ENCODE peak calls at places on chromosomes 4 and X, in six cellular contexts. One of them, this sample, is unnamed.

GRCh38 chrX:139691493-139691842 is 16.5 kb downstream of the MCF2 start:
- DNase-seq in tibial artery: no peak
- DNase-seq in transverse colon: no peak
- DNase-seq in lower lobe of right lung: no peak
- DNase-seq in cardiac fibroblast: peak; percentile 5
- DNase-seq in psoas muscle: no peak
- DNase-seq in this sample: peak; percentile 3

GRCh38 chrX:106730385-106730784 is 3.9 kb downstream of the RNF128 start:
- DNase-seq in tibial artery: no peak
- DNase-seq in transverse colon: no peak
- DNase-seq in lower lobe of right lung: no peak
- DNase-seq in cardiac fibroblast: no peak
- DNase-seq in psoas muscle: no peak
- DNase-seq in this sample: no peak

GRCh38 chr4:99710020-99710419 is 52.4 kb upstream of the C4orf54 start:
- DNase-seq in tibial artery: no peak
- DNase-seq in transverse colon: no peak
- DNase-seq in lower lobe of right lung: no peak
- DNase-seq in cardiac fibroblast: no peak
- DNase-seq in psoas muscle: no peak
- DNase-seq in this sample: no peak

GRCh38 chr4:127686656-127687055 is 43.5 kb upstream of the SLC25A31 start:
- DNase-seq in tibial artery: no peak
- DNase-seq in transverse colon: no peak
- DNase-seq in lower lobe of right lung: no peak
- DNase-seq in cardiac fibroblast: no peak
- DNase-seq in psoas muscle: no peak
- DNase-seq in this sample: peak; percentile 7

GRCh38 chr4:86957214-86957613 is 22.4 kb downstream of the AFF1 start:
- DNase-seq in tibial artery: no peak
- DNase-seq in transverse colon: no peak
- DNase-seq in lower lobe of right lung: no peak
- DNase-seq in cardiac fibroblast: peak; percentile 72
- DNase-seq in psoas muscle: no peak
- DNase-seq in this sample: peak; percentile 78

GRCh38 chr4:121041307-121042090 is 30.8 kb downstream of the NDNF start:
- DNase-seq in tibial artery: no peak
- DNase-seq in transverse colon: no peak
- DNase-seq in lower lobe of right lung: no peak
- DNase-seq in cardiac fibroblast: no peak
- DNase-seq in psoas muscle: no peak
- DNase-seq in this sample: no peak

GRCh38 chr4:167452922-167453321 is 218.6 kb upstream of the SPOCK3 start:
- DNase-seq in tibial artery: no peak
- DNase-seq in transverse colon: no peak
- DNase-seq in lower lobe of right lung: no peak
- DNase-seq in cardiac fibroblast: no peak
- DNase-seq in psoas muscle: no peak
- DNase-seq in this sample: no peak

GRCh38 chr4:189784651-189785050 is 156.0 kb upstream of the FRG1 start:
- DNase-seq in tibial artery: no peak
- DNase-seq in transverse colon: no peak
- DNase-seq in lower lobe of right lung: no peak
- DNase-seq in cardiac fibroblast: no peak
- DNase-seq in psoas muscle: no peak
- DNase-seq in this sample: no peak

GRCh38 chr4:71230258-71230594 is 108.6 kb upstream of the SLC4A4 start:
- DNase-seq in tibial artery: no peak
- DNase-seq in transverse colon: peak; percentile 38
- DNase-seq in lower lobe of right lung: no peak
- DNase-seq in cardiac fibroblast: no peak
- DNase-seq in psoas muscle: no peak
- DNase-seq in this sample: peak; percentile 56

GRCh38 chr4:72677886-72678285 is 108.9 kb upstream of the ADAMTS3 start:
- DNase-seq in tibial artery: no peak
- DNase-seq in transverse colon: no peak
- DNase-seq in lower lobe of right lung: no peak
- DNase-seq in cardiac fibroblast: no peak
- DNase-seq in psoas muscle: no peak
- DNase-seq in this sample: no peak

GRCh38 chr4:82975792-82976191 is 34.8 kb downstream of the LIN54 start:
- DNase-seq in tibial artery: no peak
- DNase-seq in transverse colon: no peak
- DNase-seq in lower lobe of right lung: no peak
- DNase-seq in cardiac fibroblast: peak; percentile 13
- DNase-seq in psoas muscle: no peak
- DNase-seq in this sample: no peak

GRCh38 chr4:7350396-7350795 is 84.3 kb downstream of the PSAPL1 start:
- DNase-seq in tibial artery: no peak
- DNase-seq in transverse colon: no peak
- DNase-seq in lower lobe of right lung: peak; percentile 30
- DNase-seq in cardiac fibroblast: no peak
- DNase-seq in psoas muscle: no peak
- DNase-seq in this sample: no peak

GRCh38 chrX:15471016-15471415 is 22.1 kb downstream of the PIR start:
- DNase-seq in tibial artery: peak; percentile 69
- DNase-seq in transverse colon: peak; percentile 71
- DNase-seq in lower lobe of right lung: peak; percentile 47
- DNase-seq in cardiac fibroblast: peak; percentile 70
- DNase-seq in psoas muscle: peak; percentile 46
- DNase-seq in this sample: peak; percentile 76

GRCh38 chr4:13162886-13163285 is 321.3 kb downstream of the RAB28 start:
- DNase-seq in tibial artery: no peak
- DNase-seq in transverse colon: no peak
- DNase-seq in lower lobe of right lung: no peak
- DNase-seq in cardiac fibroblast: peak; percentile 5
- DNase-seq in psoas muscle: no peak
- DNase-seq in this sample: no peak

GRCh38 chrX:118498351-118498750 is 2.7 kb downstream of the DOCK11 start:
- DNase-seq in tibial artery: no peak
- DNase-seq in transverse colon: no peak
- DNase-seq in lower lobe of right lung: no peak
- DNase-seq in cardiac fibroblast: no peak
- DNase-seq in psoas muscle: no peak
- DNase-seq in this sample: no peak

GRCh38 chr4:174526731-174527130 is 4.4 kb upstream of the HPGD start:
- DNase-seq in tibial artery: no peak
- DNase-seq in transverse colon: no peak
- DNase-seq in lower lobe of right lung: no peak
- DNase-seq in cardiac fibroblast: no peak
- DNase-seq in psoas muscle: no peak
- DNase-seq in this sample: no peak

GRCh38 chr4:112213091-112213490 is 18.5 kb upstream of the AP1AR start:
- DNase-seq in tibial artery: no peak
- DNase-seq in transverse colon: peak; percentile 54
- DNase-seq in lower lobe of right lung: no peak
- DNase-seq in cardiac fibroblast: no peak
- DNase-seq in psoas muscle: no peak
- DNase-seq in this sample: peak; percentile 3

GRCh38 chrX:33126469-33126868 is 84.9 kb downstream of the DMD start:
- DNase-seq in tibial artery: no peak
- DNase-seq in transverse colon: no peak
- DNase-seq in lower lobe of right lung: no peak
- DNase-seq in cardiac fibroblast: no peak
- DNase-seq in psoas muscle: no peak
- DNase-seq in this sample: no peak

GRCh38 chr4:37977471-37978452 is 17.6 kb downstream of the PTTG2 start:
- DNase-seq in tibial artery: peak; percentile 68
- DNase-seq in transverse colon: peak; percentile 84
- DNase-seq in lower lobe of right lung: peak; percentile 88
- DNase-seq in cardiac fibroblast: peak; percentile 82
- DNase-seq in psoas muscle: peak; percentile 72
- DNase-seq in this sample: peak; percentile 69

GRCh38 chr4:164946810-164947209 is 30.6 kb downstream of the TRIM61 start:
- DNase-seq in tibial artery: no peak
- DNase-seq in transverse colon: no peak
- DNase-seq in lower lobe of right lung: no peak
- DNase-seq in cardiac fibroblast: no peak
- DNase-seq in psoas muscle: no peak
- DNase-seq in this sample: no peak

GRCh38 chr4:164948943-164949342 is 28.5 kb downstream of the TRIM61 start:
- DNase-seq in tibial artery: no peak
- DNase-seq in transverse colon: no peak
- DNase-seq in lower lobe of right lung: no peak
- DNase-seq in cardiac fibroblast: no peak
- DNase-seq in psoas muscle: no peak
- DNase-seq in this sample: no peak

GRCh38 chr4:164945146-164945545 is 32.3 kb downstream of the TRIM61 start:
- DNase-seq in tibial artery: no peak
- DNase-seq in transverse colon: no peak
- DNase-seq in lower lobe of right lung: no peak
- DNase-seq in cardiac fibroblast: no peak
- DNase-seq in psoas muscle: no peak
- DNase-seq in this sample: no peak

GRCh38 chr4:164952551-164952950 is 24.9 kb downstream of the TRIM61 start:
- DNase-seq in tibial artery: no peak
- DNase-seq in transverse colon: no peak
- DNase-seq in lower lobe of right lung: no peak
- DNase-seq in cardiac fibroblast: no peak
- DNase-seq in psoas muscle: no peak
- DNase-seq in this sample: no peak

DNA sequence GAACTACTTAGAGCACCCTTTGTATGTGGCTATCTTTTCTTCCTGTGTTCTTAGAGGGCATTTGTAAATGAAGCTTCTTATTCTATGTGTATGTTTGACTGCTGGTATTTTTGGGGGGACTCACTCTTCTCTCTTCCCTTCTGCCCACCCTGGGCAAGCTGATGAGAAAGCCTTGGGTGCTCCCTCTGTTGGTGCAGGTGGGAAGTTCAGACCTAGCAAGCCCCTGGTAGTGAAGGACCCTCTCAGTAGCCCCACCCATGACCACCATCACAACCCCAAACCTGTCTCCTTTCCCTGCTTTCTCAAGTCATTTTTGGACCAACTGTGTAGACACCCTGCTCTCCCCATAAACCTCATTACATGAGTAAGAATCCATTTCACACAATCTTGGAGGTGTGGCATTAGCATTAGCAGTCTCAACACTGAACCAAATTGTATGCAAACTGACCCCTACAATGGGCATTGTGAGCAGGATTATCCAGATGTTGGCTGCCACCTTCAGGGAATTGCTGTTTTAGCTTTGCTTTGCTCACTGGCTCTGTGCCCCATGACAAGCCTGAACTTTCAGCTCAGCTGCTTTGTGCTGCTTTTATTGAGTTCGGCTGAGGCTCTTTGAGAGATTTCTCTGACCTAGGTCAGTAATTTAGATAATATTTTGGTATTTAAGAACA is 27.9 kb downstream of the TRIM61 start:
- DNase-seq in tibial artery: no peak
- DNase-seq in transverse colon: no peak
- DNase-seq in lower lobe of right lung: no peak
- DNase-seq in cardiac fibroblast: no peak
- DNase-seq in psoas muscle: no peak
- DNase-seq in this sample: peak; percentile 18
- TF ChIP-seq CTCF in tibial artery: no peak
- TF ChIP-seq CTCF in transverse colon: no peak
- TF ChIP-seq CTCF in lower lobe of right lung: no peak
- TF ChIP-seq CTCF in cardiac fibroblast: no peak
- TF ChIP-seq CTCF in psoas muscle: no peak
- TF ChIP-seq CTCF in this sample: peak; percentile 16

DNA sequence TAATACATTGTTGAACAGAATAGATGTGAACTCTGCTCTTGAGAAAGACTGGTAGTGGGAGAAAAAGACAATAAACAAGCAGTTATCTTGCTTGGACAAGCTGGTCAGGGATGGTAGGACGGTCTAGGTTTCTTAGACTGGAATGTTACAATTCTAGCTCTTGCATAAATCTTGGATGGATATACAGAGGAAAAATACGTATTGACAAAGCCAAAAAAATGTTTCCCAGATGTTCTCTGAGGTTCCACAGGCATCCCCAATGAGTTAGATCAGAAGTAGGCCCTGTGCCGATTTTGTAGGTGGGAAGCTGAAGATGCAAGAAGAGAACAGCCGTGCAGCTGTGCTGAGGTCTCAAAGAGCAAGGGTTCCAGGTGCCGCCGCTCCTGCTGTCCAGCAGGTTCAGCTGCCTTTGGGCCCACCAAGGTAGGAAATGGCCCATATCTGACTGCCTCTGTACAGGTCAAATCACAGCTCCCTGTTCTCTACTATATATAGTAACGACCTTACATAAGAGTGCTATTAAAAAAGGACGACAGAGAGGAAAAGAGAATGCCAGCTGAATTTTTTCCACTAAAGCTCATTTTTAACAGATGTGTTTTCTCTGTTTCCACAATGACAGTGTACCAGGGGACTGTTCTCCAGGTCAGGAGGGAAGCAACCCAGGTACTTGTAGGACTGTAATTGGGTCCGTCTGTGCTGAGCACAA is 155.7 kb downstream of the CBR4 start:
- DNase-seq in tibial artery: no peak
- DNase-seq in transverse colon: no peak
- DNase-seq in lower lobe of right lung: no peak
- DNase-seq in cardiac fibroblast: no peak
- DNase-seq in psoas muscle: peak; percentile 30
- DNase-seq in this sample: peak; percentile 95
- H3K4me3 ChIP-seq in tibial artery: peak overlapping the region; percentile 3
- H3K4me3 ChIP-seq in transverse colon: no peak overlapping the region
- H3K4me3 ChIP-seq in lower lobe of right lung: no peak overlapping the region
- H3K4me3 ChIP-seq in cardiac fibroblast: no peak overlapping the region
- H3K4me3 ChIP-seq in psoas muscle: no peak overlapping the region
- H3K4me3 ChIP-seq in this sample: no peak overlapping the region

GRCh38 chr4:40550900-40551546 is 78.6 kb downstream of the RBM47 start:
- DNase-seq in tibial artery: no peak
- DNase-seq in transverse colon: peak; percentile 34
- DNase-seq in lower lobe of right lung: no peak
- DNase-seq in cardiac fibroblast: peak; percentile 74
- DNase-seq in psoas muscle: no peak
- DNase-seq in this sample: peak; percentile 42
- TF ChIP-seq CTCF in tibial artery: peak; percentile 7
- TF ChIP-seq CTCF in transverse colon: peak; percentile 24
- TF ChIP-seq CTCF in lower lobe of right lung: peak; percentile 41
- TF ChIP-seq CTCF in cardiac fibroblast: peak; percentile 51
- TF ChIP-seq CTCF in psoas muscle: no peak
- TF ChIP-seq CTCF in this sample: peak; percentile 53

DNA sequence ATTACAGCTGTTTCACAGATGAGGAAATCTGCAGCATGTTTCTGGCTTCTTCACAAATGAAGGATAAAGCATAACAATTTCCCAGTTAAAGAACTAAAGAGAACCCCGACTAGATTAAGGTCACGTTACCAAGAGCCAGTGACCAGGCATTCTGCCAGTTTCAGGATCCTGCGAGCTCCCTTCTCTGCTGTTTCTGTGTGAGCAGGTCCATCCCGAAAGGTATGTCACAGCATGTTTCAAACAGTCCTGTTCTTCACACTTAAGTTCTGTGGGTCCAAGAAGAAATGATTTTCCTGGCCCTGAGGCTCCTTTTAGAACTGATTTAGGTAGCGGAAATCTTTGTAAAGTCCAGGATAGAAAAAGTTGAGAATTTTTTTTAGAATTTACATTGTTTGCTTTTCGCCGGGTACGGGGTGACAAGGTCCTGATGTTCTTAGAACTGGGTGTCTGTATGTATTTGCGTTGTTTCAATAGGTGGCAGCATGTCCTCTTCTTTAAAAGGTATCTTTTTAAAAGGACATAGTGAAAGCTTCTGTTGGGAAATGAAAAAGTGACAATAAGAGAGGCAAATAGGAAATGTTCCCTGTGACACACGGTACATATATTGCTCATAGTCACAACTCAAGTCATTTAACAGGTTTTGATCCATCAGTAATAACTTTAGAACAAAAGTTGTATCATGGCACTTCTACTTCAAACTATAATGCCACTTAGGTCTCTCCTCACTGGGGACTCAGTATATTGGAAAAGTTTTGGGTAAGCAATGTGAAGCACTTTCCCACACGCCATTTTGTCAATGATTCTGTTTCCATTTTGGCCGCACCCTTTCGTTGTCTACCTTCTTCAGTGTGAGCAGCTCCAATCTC is 18.4 kb downstream of the IL21 start:
- DNase-seq in tibial artery: no peak
- DNase-seq in transverse colon: no peak
- DNase-seq in lower lobe of right lung: no peak
- DNase-seq in cardiac fibroblast: peak; percentile 72
- DNase-seq in psoas muscle: no peak
- DNase-seq in this sample: peak; percentile 64
- H3K4me3 ChIP-seq in tibial artery: no peak overlapping the region
- H3K4me3 ChIP-seq in transverse colon: no peak overlapping the region
- H3K4me3 ChIP-seq in lower lobe of right lung: no peak overlapping the region
- H3K4me3 ChIP-seq in cardiac fibroblast: no peak overlapping the region
- H3K4me3 ChIP-seq in psoas muscle: no peak overlapping the region
- H3K4me3 ChIP-seq in this sample: no peak overlapping the region

This sample was measured in AG10803.